ENCODE peak calls at places on chromosome 18, in five cellular contexts. One of them, this sample, is unnamed.

GRCh38 chr18:61397222-61397621 is 64.0 kb downstream of the CDH20 start:
- DNase-seq in HepG2: no peak
- DNase-seq in SK-N-SH: no peak
- DNase-seq in GM12878: no peak
- DNase-seq in K562: no peak
- DNase-seq in this sample: no peak

GRCh38 chr18:6781179-6781714 is 51.7 kb downstream of the ARHGAP28 start:
- DNase-seq in HepG2: no peak
- DNase-seq in SK-N-SH: peak; percentile 72
- DNase-seq in K562: no peak
- DNase-seq in GM12878: no peak
- DNase-seq in this sample: no peak

GRCh38 chr18:79524181-79525078 is 128.7 kb downstream of the NFATC1 start:
- DNase-seq in GM12878: no peak
- DNase-seq in HepG2: no peak
- DNase-seq in K562: no peak
- DNase-seq in SK-N-SH: no peak
- DNase-seq in this sample: peak; percentile 56

GRCh38 chr18:26091047-26091630 is 726 bp upstream of the SS18 start:
- DNase-seq in K562: no peak
- DNase-seq in SK-N-SH: no peak
- DNase-seq in GM12878: peak; percentile 51
- DNase-seq in HepG2: peak; percentile 54
- DNase-seq in this sample: peak; percentile 31

GRCh38 chr18:25605322-25605721 is 253.4 kb upstream of the ZNF521 start:
- DNase-seq in GM12878: no peak
- DNase-seq in HepG2: no peak
- DNase-seq in K562: no peak
- DNase-seq in SK-N-SH: no peak
- DNase-seq in this sample: no peak

GRCh38 chr18:56645415-56646016 is 5.6 kb upstream of the WDR7 start:
- DNase-seq in GM12878: no peak
- DNase-seq in HepG2: no peak
- DNase-seq in SK-N-SH: no peak
- DNase-seq in K562: no peak
- DNase-seq in this sample: no peak

GRCh38 chr18:65768379-65768778 is 17.6 kb downstream of the CDH7 start:
- DNase-seq in K562: no peak
- DNase-seq in SK-N-SH: no peak
- DNase-seq in HepG2: peak; percentile 30
- DNase-seq in GM12878: no peak
- DNase-seq in this sample: no peak

GRCh38 chr18:26574958-26575864 is 26.9 kb upstream of the KCTD1 start:
- DNase-seq in SK-N-SH: peak; percentile 50
- DNase-seq in K562: no peak
- DNase-seq in HepG2: peak; percentile 52
- DNase-seq in GM12878: no peak
- DNase-seq in this sample: peak; percentile 26

GRCh38 chr18:10476430-10476829 is 22.0 kb downstream of the APCDD1 start:
- DNase-seq in GM12878: no peak
- DNase-seq in HepG2: no peak
- DNase-seq in K562: no peak
- DNase-seq in SK-N-SH: peak; percentile 81
- DNase-seq in this sample: no peak

GRCh38 chr18:37663446-37663845 is 97.8 kb upstream of the CELF4 start:
- DNase-seq in K562: no peak
- DNase-seq in HepG2: no peak
- DNase-seq in GM12878: no peak
- DNase-seq in SK-N-SH: no peak
- DNase-seq in this sample: no peak

GRCh38 chr18:34976899-34977786 is 64.1 kb upstream of the MAPRE2 start:
- DNase-seq in GM12878: no peak
- DNase-seq in K562: peak; percentile 52
- DNase-seq in HepG2: peak; percentile 70
- DNase-seq in SK-N-SH: peak; percentile 86
- DNase-seq in this sample: peak; percentile 34

GRCh38 chr18:9971313-9971920 is 57.6 kb downstream of the VAPA start:
- DNase-seq in SK-N-SH: peak; percentile 70
- DNase-seq in HepG2: peak; percentile 64
- DNase-seq in K562: peak; percentile 81
- DNase-seq in GM12878: peak; percentile 27
- DNase-seq in this sample: peak; percentile 82

GRCh38 chr18:76670564-76671288 is 151.6 kb upstream of the ZNF236 start:
- DNase-seq in K562: no peak
- DNase-seq in SK-N-SH: no peak
- DNase-seq in GM12878: no peak
- DNase-seq in HepG2: no peak
- DNase-seq in this sample: no peak

GRCh38 chr18:28407681-28408080 is 230.8 kb upstream of the CDH2 start:
- DNase-seq in GM12878: no peak
- DNase-seq in HepG2: no peak
- DNase-seq in SK-N-SH: no peak
- DNase-seq in K562: no peak
- DNase-seq in this sample: no peak

GRCh38 chr18:34801769-34802168 is 91.7 kb downstream of the DTNA start:
- DNase-seq in HepG2: no peak
- DNase-seq in GM12878: no peak
- DNase-seq in SK-N-SH: no peak
- DNase-seq in K562: no peak
- DNase-seq in this sample: no peak

GRCh38 chr18:10134204-10134603 is 220.4 kb downstream of the VAPA start:
- DNase-seq in GM12878: no peak
- DNase-seq in HepG2: no peak
- DNase-seq in SK-N-SH: no peak
- DNase-seq in K562: no peak
- DNase-seq in this sample: no peak

GRCh38 chr18:61551586-61551985 is 218.4 kb downstream of the CDH20 start:
- DNase-seq in HepG2: peak; percentile 46
- DNase-seq in GM12878: peak; percentile 7
- DNase-seq in K562: peak; percentile 18
- DNase-seq in SK-N-SH: peak; percentile 74
- DNase-seq in this sample: peak; percentile 47

GRCh38 chr18:8391068-8391467 is 218.2 kb upstream of the RAB12 start:
- DNase-seq in SK-N-SH: no peak
- DNase-seq in HepG2: no peak
- DNase-seq in GM12878: no peak
- DNase-seq in K562: no peak
- DNase-seq in this sample: no peak

GRCh38 chr18:44778788-44779187 is 98.1 kb downstream of the SETBP1 start:
- DNase-seq in K562: no peak
- DNase-seq in HepG2: no peak
- DNase-seq in SK-N-SH: no peak
- DNase-seq in GM12878: no peak
- DNase-seq in this sample: no peak

GRCh38 chr18:75073654-75074053 is 135.3 kb downstream of the PTGR3 start:
- DNase-seq in SK-N-SH: no peak
- DNase-seq in K562: no peak
- DNase-seq in GM12878: no peak
- DNase-seq in HepG2: no peak
- DNase-seq in this sample: no peak

GRCh38 chr18:47100214-47100831 is 50.0 kb downstream of the HDHD2 start:
- DNase-seq in K562: peak; percentile 45
- DNase-seq in GM12878: no peak
- DNase-seq in SK-N-SH: peak; percentile 51
- DNase-seq in HepG2: peak; percentile 44
- DNase-seq in this sample: peak; percentile 23

GRCh38 chr18:49685231-49685942 is 123.5 kb downstream of the LIPG start:
- DNase-seq in K562: no peak
- DNase-seq in HepG2: no peak
- DNase-seq in GM12878: no peak
- DNase-seq in SK-N-SH: no peak
- DNase-seq in this sample: no peak

GRCh38 chr18:27922780-27923179 is 254.2 kb downstream of the CDH2 start:
- DNase-seq in HepG2: no peak
- DNase-seq in K562: no peak
- DNase-seq in GM12878: no peak
- DNase-seq in SK-N-SH: no peak
- DNase-seq in this sample: no peak

GRCh38 chr18:58692420-58693185 is 21.3 kb downstream of the MALT1 start:
- DNase-seq in K562: no peak
- DNase-seq in GM12878: no peak
- DNase-seq in SK-N-SH: no peak
- DNase-seq in HepG2: no peak
- DNase-seq in this sample: no peak

GRCh38 chr18:8084160-8084559 is 517.0 kb downstream of the PTPRM start:
- DNase-seq in SK-N-SH: peak; percentile 38
- DNase-seq in K562: peak; percentile 39
- DNase-seq in GM12878: no peak
- DNase-seq in HepG2: peak; percentile 28
- DNase-seq in this sample: peak; percentile 37

GRCh38 chr18:39945076-39945475 is 2010.0 kb upstream of the PIK3C3 start:
- DNase-seq in K562: no peak
- DNase-seq in HepG2: no peak
- DNase-seq in SK-N-SH: no peak
- DNase-seq in GM12878: no peak
- DNase-seq in this sample: no peak

GRCh38 chr18:31162825-31163435 is at the start of gene DSC1:
- DNase-seq in SK-N-SH: no peak
- DNase-seq in GM12878: no peak
- DNase-seq in K562: no peak
- DNase-seq in HepG2: no peak
- DNase-seq in this sample: no peak

GRCh38 chr18:7059276-7059675 is 58.3 kb downstream of the LAMA1 start:
- DNase-seq in GM12878: no peak
- DNase-seq in K562: no peak
- DNase-seq in HepG2: no peak
- DNase-seq in SK-N-SH: peak; percentile 17
- DNase-seq in this sample: no peak

GRCh38 chr18:29430416-29430815 is 1253.5 kb upstream of the CDH2 start:
- DNase-seq in K562: no peak
- DNase-seq in HepG2: no peak
- DNase-seq in SK-N-SH: no peak
- DNase-seq in GM12878: no peak
- DNase-seq in this sample: no peak

GRCh38 chr18:48796491-48797205 is 154.1 kb downstream of the SMAD7 start:
- DNase-seq in GM12878: no peak
- DNase-seq in K562: no peak
- DNase-seq in SK-N-SH: no peak
- DNase-seq in HepG2: no peak
- DNase-seq in this sample: no peak

GRCh38 chr18:57951110-57951796 is 92.8 kb upstream of the NEDD4L start:
- DNase-seq in GM12878: no peak
- DNase-seq in K562: no peak
- DNase-seq in HepG2: peak; percentile 20
- DNase-seq in SK-N-SH: no peak
- DNase-seq in this sample: no peak

GRCh38 chr18:12086677-12087482 is 6.8 kb upstream of the ANKRD62 start:
- DNase-seq in SK-N-SH: no peak
- DNase-seq in GM12878: no peak
- DNase-seq in K562: no peak
- DNase-seq in HepG2: no peak
- DNase-seq in this sample: no peak

GRCh38 chr18:78768221-78768620 is 211.4 kb upstream of the SALL3 start:
- DNase-seq in HepG2: no peak
- DNase-seq in SK-N-SH: no peak
- DNase-seq in GM12878: no peak
- DNase-seq in K562: no peak
- DNase-seq in this sample: no peak

DNA sequence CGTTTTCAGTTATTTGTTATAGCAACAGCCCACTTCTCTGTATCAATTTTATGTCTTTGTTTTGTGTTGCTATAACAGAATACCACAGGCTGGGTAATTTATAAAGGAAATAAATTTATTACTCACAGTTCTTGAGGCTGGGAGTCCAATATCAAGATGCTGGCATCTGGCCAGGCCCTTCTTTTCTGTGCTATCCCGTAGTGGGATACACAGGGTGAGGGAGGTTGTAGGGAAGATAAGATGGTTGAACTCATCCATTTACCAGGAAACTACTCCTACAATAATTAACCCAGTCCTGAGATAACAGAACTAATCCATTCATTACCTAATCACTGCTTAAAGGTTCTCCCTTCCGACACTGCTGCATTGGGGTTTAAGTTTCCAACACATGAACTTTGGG is 220.7 kb downstream of the TPGS2 start:
- DNase-seq in SK-N-SH: no peak
- DNase-seq in GM12878: no peak
- DNase-seq in K562: no peak
- DNase-seq in HepG2: no peak
- DNase-seq in this sample: no peak
- TF ChIP-seq GABPA in SK-N-SH: no peak
- TF ChIP-seq GABPA in GM12878: no peak
- TF ChIP-seq GABPA in K562: no peak
- TF ChIP-seq GABPA in HepG2: no peak
- TF ChIP-seq GABPA in this sample: no peak

GRCh38 chr18:45805551-45805950 is 19.9 kb upstream of the SIGLEC15 start:
- DNase-seq in K562: no peak
- DNase-seq in SK-N-SH: no peak
- DNase-seq in GM12878: no peak
- DNase-seq in HepG2: no peak
- DNase-seq in this sample: no peak
- TF ChIP-seq REST in K562: no peak
- TF ChIP-seq REST in SK-N-SH: no peak
- TF ChIP-seq REST in GM12878: no peak
- TF ChIP-seq REST in HepG2: no peak
- TF ChIP-seq REST in this sample: no peak

DNA sequence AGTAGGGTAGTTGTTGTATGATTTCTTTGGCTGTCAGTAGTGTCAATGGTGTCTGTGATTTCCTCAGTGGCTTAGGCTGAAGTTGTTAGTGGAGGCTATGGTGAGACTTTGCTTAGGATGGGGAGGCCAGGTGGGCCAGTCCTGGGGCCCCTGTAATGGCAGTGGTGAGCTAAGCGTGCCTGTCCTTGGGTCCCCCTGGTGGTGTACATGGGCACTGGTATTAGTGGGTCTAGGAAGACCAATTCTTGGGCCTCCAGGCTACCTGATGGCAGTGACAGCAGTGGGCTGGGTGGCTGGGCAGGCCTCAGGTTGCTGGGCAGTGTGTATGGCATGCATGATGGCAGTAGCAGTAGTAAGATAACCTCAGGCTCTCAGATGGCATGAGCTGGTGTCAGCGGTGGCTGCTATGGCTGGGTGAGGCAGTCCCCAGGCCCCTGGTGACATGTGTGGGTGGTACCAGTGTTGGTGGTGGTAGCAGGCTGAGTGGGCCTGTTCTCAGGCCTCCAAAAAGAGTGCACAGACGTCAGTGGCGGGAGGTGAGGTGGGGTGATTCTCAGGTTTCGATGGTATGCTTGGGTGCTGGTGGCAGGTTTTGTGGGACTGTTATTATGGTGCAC is 103.2 kb downstream of the KLHL14 start:
- DNase-seq in SK-N-SH: peak; percentile 4
- DNase-seq in GM12878: no peak
- DNase-seq in HepG2: peak; percentile 9
- DNase-seq in K562: no peak
- DNase-seq in this sample: no peak
- TF ChIP-seq CTCF in SK-N-SH: peak; percentile 32
- TF ChIP-seq CTCF in GM12878: peak; percentile 24
- TF ChIP-seq CTCF in HepG2: peak; percentile 45
- TF ChIP-seq CTCF in K562: no peak
- TF ChIP-seq CTCF in this sample: no peak

DNA sequence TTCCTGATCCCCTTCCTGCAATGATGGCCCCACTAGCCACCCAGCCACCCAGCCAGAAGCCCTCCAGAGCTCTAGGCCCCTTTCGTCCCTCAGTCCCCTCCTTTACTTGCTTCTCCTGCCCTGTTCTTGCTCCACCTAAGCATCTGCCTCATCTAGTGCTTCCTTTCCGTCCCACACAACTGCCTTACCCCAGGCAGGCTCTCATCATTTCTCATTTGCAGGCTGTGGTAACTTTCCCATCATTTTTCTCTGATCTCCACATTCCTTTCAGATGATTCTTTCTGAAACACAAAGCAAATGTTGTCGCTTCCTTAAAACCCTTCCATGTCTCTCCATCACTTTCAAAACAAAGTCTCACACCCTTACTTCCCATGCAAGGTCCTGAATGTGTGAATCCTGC is 459.8 kb downstream of the METTL4 start:
- DNase-seq in SK-N-SH: no peak
- DNase-seq in GM12878: no peak
- DNase-seq in K562: no peak
- DNase-seq in HepG2: no peak
- DNase-seq in this sample: no peak
- TF ChIP-seq GABPA in SK-N-SH: no peak
- TF ChIP-seq GABPA in GM12878: no peak
- TF ChIP-seq GABPA in K562: no peak
- TF ChIP-seq GABPA in HepG2: no peak
- TF ChIP-seq GABPA in this sample: no peak

This sample was measured in HL-60.